ENCODE peak calls at places on chromosomes 1 and 21, in four cellular contexts. V, B, J and D are unnamed samples. For H3K4me1, the result is how much of the 10 kb centered on the place peaks cover.

GRCh38 chr21:32604484-32604883 is 7.7 kb downstream of the CFAP298 start:
- DNase-seq in B (no peak), J (no peak), V (no peak), D (no peak)

GRCh38 chr21:45962531-45963224 is 18.9 kb upstream of the COL6A1 start:
- DNase-seq in J (peak), V (no peak), B (no peak), D (no peak)

GRCh38 chr1:115373305-115373704 is 35.3 kb upstream of the NGF start:
- DNase-seq in B (no peak), V (no peak), J (no peak), D (no peak)

GRCh38 chr1:110438883-110439282 is 12.1 kb upstream of the PROK1 start:
- DNase-seq in V (no peak), B (no peak), J (no peak), D (no peak)

GRCh38 chr1:235402457-235403200 is 35.4 kb downstream of the TBCE start:
- DNase-seq in V (peak), J (no peak), B (no peak), D (no peak)

GRCh38 chr1:4485398-4485797 is 169.0 kb upstream of the AJAP1 start:
- DNase-seq in J (no peak), B (no peak), V (no peak), D (no peak)

GRCh38 chr1:185939142-185939541 is 205.0 kb downstream of the HMCN1 start:
- DNase-seq in V (no peak), B (no peak), J (no peak), D (no peak)

GRCh38 chr1:9009438-9010366 is 16.5 kb downstream of the SLC2A7 start:
- DNase-seq in B (peak), J (no peak), V (no peak), D (no peak)

GRCh38 chr1:168637350-168637991 is 61.1 kb downstream of the XCL1 start:
- DNase-seq in J (no peak), V (no peak), B (no peak), D (no peak)

GRCh38 chr1:30905898-30906620 is 2.5 kb downstream of the SDC3 start:
- DNase-seq in B (no peak), J (peak), V (no peak), D (no peak)

GRCh38 chr1:39825432-39825941 is 36.8 kb upstream of the BMP8B start:
- DNase-seq in V (peak), J (no peak), B (peak), D (no peak)

GRCh38 chr1:97017895-97018294 is 296.3 kb downstream of the PTBP2 start:
- DNase-seq in B (no peak), V (no peak), J (no peak), D (no peak)

GRCh38 chr1:16727190-16728111 is 12.9 kb upstream of the RNU1-4 start:
- DNase-seq in J (peak), B (peak), V (no peak), D (peak)

GRCh38 chr1:210558302-210558701 is 229.6 kb downstream of the HHAT start:
- DNase-seq in B (no peak), V (peak), J (no peak), D (peak)

GRCh38 chr1:66330711-66331110 is 203.2 kb upstream of the SGIP1 start:
- DNase-seq in V (no peak), J (no peak), B (no peak), D (no peak)

GRCh38 chr21:9750341-9751086 is 770.9 kb upstream of the TPTE start:
- DNase-seq in J (no peak), V (no peak), B (no peak), D (no peak)

GRCh38 chr1:168488153-168488552 is 55.6 kb downstream of the XCL2 start:
- DNase-seq in J (peak), V (no peak), B (no peak), D (peak)

GRCh38 chr21:45455321-45456013 is 50.5 kb downstream of the COL18A1 start:
- DNase-seq in V (peak), B (peak), J (no peak), D (peak)

GRCh38 chr1:159945483-159946241 is at the start of gene IGSF9:
- DNase-seq in J (peak), V (peak), B (peak), D (peak)

GRCh38 chr1:233215135-233215722 is 80.3 kb downstream of the PCNX2 start:
- DNase-seq in V (no peak), J (no peak), B (no peak), D (no peak)

GRCh38 chr1:242854466-242854865 is 330.0 kb upstream of the PLD5 start:
- DNase-seq in B (no peak), J (no peak), V (no peak), D (no peak)

GRCh38 chr1:208007938-208008342 is 97.0 kb upstream of the CD34 start:
- DNase-seq in V (no peak), B (no peak), J (no peak), D (no peak)

GRCh38 chr1:13513885-13514546 is at the start of gene LRRC38:
- DNase-seq in V (no peak), B (peak), J (no peak), D (no peak)

GRCh38 chr1:14742181-14742980 is 143.9 kb downstream of the KAZN start:
- DNase-seq in J (no peak), B (no peak), V (no peak), D (no peak)

GRCh38 chr1:4762146-4762545 is 107.7 kb downstream of the AJAP1 start:
- DNase-seq in J (no peak), V (no peak), B (no peak), D (no peak)

GRCh38 chr1:152743371-152744145 is 14.3 kb upstream of the KPRP start:
- DNase-seq in J (no peak), B (no peak), V (no peak), D (no peak)

GRCh38 chr1:63087966-63088365 is 234.4 kb upstream of the FOXD3 start:
- DNase-seq in V (no peak), J (no peak), B (no peak), D (no peak)

GRCh38 chr1:163650624-163651023 is 328.9 kb downstream of the NUF2 start:
- DNase-seq in V (no peak), J (no peak), B (no peak), D (no peak)

GRCh38 chr1:57362480-57362879 is 61.4 kb downstream of the DAB1 start:
- DNase-seq in J (no peak), B (no peak), V (no peak), D (no peak)

GRCh38 chr1:61808968-61809367 is 66.7 kb downstream of the PATJ start:
- DNase-seq in J (no peak), B (no peak), V (no peak), D (no peak)

GRCh38 chr1:20174937-20175666 is 10.8 kb upstream of the UBXN10 start:
- DNase-seq in J (no peak), B (no peak), V (no peak), D (no peak)

GRCh38 chr1:110606784-110607662 is 865 bp upstream of the KCNA2 start:
- DNase-seq in J (no peak), V (no peak), B (no peak), D (no peak)

GRCh38 chr1:87853576-87854351 is 525.1 kb downstream of the LMO4 start:
- DNase-seq in V (no peak), B (no peak), J (no peak), D (no peak)

GRCh38 chr1:234977891-234978396 is 150.7 kb downstream of the TOMM20 start:
- DNase-seq in B (no peak), V (peak), J (no peak), D (no peak)

GRCh38 chr1:18927082-18927653 is 24.8 kb upstream of the ALDH4A1 start:
- DNase-seq in B (peak), J (no peak), V (no peak), D (no peak)

GRCh38 chr21:43864806-43865470 is at the start of gene AGPAT3:
- DNase-seq in J (no peak), V (peak), B (peak), D (no peak)

GRCh38 chr1:204223129-204223860 is 9.5 kb upstream of the GOLT1A start:
- DNase-seq in V (no peak), B (no peak), J (peak), D (no peak)

GRCh38 chr21:19607983-19608668 is 1204.5 kb upstream of the TMPRSS15 start:
- DNase-seq in J (no peak), V (no peak), B (no peak), D (peak)

GRCh38 chr1:93681095-93681548 is 515 bp downstream of the BCAR3 start:
- DNase-seq in B (peak), V (peak), J (no peak), D (no peak)

GRCh38 chr1:93678491-93678890 is 3.1 kb downstream of the BCAR3 start:
- DNase-seq in J (no peak), B (no peak), V (no peak), D (no peak)

GRCh38 chr1:93678966-93679480 is 2.6 kb downstream of the BCAR3 start:
- DNase-seq in V (no peak), B (no peak), J (no peak), D (no peak)

GRCh38 chr1:93680121-93681094 is 1.2 kb downstream of the BCAR3 start:
- DNase-seq in J (peak), B (peak), V (peak), D (peak)

GRCh38 chr1:93679546-93679945 is 2.1 kb downstream of the BCAR3 start:
- DNase-seq in J (no peak), B (no peak), V (no peak), D (no peak)
- H3K4me1 ChIP-seq in J (half or more), B (under half), V (under half), D (under half)

DNA sequence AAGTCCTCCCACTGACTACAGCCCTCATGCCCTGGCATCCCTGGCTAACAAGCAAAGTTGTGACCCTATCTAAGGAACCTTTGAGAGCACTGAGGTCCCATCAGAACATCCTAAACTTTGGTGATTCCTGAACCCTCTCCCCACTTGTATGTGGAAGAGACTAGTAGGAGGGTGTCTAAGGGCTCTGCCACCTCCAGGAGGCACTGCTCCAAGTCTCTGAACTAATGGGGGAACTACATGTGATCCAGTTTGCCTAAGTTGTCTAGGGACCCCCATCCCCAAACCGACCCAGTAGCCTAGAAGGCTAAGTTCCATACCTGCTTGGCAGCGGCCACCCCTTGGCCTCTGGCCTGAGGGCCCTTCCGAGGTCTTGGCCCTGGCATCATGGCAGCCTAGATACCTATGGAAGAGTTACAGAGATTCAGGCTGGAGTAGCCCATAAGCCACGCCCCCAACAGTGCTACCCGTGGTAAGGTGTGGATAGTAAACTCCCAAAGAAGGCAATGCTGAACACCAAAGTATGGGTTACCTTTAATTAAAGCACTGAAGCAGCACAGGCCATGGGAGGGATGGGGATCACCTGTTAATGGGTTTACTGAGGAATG is 1.7 kb downstream of the CC2D1B start:
- DNase-seq in B (no peak), V (no peak), J (no peak), D (no peak)
- H3K4me3 ChIP-seq in B (no peak), V (no peak), J (no peak), D (no peak)

GRCh38 chr1:112358061-112358770 is 37.8 kb upstream of the CTTNBP2NL start:
- DNase-seq in V (no peak), J (no peak), B (no peak), D (no peak)
- H3K4me1 ChIP-seq in V (under half), J (under half), B (under half), D (under half)

GRCh38 chr21:26437326-26438009 is 135.6 kb downstream of the CYYR1 start:
- DNase-seq in B (no peak), V (no peak), J (no peak), D (no peak)
- H3K4me3 ChIP-seq in B (no peak), V (no peak), J (no peak), D (no peak)

GRCh38 chr1:162220009-162220539 is 150.6 kb downstream of the NOS1AP start:
- DNase-seq in V (no peak), B (no peak), J (no peak), D (no peak)

GRCh38 chr1:162217674-162218073 is 148.2 kb downstream of the NOS1AP start:
- DNase-seq in V (no peak), J (no peak), B (no peak), D (no peak)

GRCh38 chr1:162218975-162219374 is 149.5 kb downstream of the NOS1AP start:
- DNase-seq in B (no peak), J (no peak), V (no peak), D (no peak)

GRCh38 chr1:162219461-162219860 is 150.0 kb downstream of the NOS1AP start:
- DNase-seq in V (no peak), J (no peak), B (no peak), D (no peak)

DNA sequence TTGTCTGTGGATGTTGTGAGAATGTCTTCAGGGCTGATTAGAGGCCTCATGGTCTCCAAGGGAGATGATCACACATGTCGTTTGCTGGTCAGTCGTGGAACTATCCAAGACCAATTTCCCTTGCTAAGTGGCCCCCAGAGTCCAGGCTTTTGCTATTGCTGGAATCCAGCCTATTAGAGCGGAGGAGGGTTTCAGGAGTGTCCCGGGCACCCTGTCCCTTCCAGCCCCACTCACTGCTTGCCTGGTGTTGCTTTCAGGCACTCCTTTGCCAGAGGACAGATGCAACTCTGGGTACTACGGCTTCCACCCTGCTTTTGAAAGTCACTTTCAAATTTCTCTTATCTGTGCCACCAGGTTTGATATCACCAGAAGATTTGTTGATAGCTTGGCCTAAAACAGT is 149.1 kb downstream of the NOS1AP start:
- DNase-seq in B (no peak), V (no peak), J (no peak), D (no peak)
- H3K4me1 ChIP-seq in B (under half), V (under half), J (under half), D (under half)

DNA sequence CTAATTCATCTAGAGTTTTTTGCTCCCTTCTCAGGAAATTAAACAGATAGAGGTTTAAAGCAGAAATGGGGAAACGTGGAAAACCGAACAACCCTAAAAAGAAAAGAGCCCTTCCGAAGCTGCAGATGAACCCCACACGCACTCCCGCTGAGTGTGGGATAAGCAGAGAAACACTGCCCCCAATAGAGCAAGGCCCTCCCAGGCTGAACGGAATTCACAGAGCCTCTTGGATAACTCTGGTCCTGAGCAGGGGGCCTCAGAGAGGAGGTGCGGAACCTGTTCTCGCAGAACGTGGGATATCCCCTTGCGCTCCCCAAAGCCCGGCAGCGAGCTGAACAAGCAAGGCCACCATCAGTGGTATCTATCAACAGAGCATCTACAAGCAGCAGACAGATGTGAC is 44.9 kb downstream of the SSBP3 start:
- DNase-seq in V (no peak), B (no peak), J (no peak), D (no peak)
- H3K4me3 ChIP-seq in V (no peak), B (no peak), J (no peak), D (no peak)

DNA sequence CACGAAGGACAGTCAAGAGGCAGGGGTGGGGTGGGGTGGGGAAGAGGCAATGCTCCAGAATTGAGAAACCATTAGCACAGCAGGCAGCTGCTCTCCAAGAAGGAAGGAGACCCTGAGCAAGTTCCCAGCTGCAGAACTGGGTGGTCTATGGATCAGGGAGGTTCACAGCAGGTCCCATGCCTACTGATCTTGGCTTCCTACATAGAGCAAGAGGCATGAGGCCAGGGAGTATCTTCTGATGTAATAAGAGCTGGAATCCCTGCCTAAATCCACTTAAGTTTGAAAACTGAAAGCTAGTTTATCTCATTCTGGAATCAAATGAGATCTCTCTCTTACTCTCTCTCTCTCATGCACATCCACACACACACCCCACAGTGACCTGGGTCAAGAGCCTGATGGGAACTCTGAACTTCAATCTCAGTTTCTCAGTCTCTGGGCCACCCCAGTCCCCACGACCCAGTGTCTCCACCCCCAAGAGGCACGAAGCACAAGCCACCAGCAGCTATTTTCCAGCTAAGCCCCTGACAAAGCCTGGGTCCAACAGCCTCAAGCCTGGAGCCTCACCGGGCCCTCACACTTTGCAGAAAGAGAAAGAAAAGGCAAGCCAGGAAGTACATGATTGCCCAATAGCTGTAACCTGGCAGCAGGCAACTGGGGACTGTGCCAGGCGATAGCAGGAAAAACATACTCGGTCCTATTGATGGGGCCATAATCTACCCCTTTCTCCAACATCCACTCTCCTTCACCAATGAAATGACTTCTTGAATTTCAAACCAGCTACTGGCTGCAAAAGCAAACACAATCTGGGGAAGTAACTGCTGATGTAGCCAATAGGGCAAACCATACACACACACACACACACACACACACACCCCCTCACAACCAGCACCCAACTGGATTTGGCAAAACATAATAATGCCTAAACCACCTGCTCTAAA is 2.2 kb downstream of the NUAK2 start:
- DNase-seq in B (peak), V (peak), J (peak), D (peak)
- H3K4me1 ChIP-seq in B (under half), V (half or more), J (half or more), D (half or more)

GRCh38 chr1:24379733-24380315 is 33.8 kb downstream of the STPG1 start:
- DNase-seq in B (no peak), V (no peak), J (no peak), D (no peak)

GRCh38 chr1:24373710-24374109 is 39.9 kb downstream of the STPG1 start:
- DNase-seq in V (no peak), J (peak), B (no peak), D (no peak)

GRCh38 chr1:24369801-24370200 is 43.8 kb downstream of the STPG1 start:
- DNase-seq in V (no peak), J (no peak), B (no peak), D (no peak)

GRCh38 chr1:24373044-24373443 is 40.5 kb downstream of the STPG1 start:
- DNase-seq in V (no peak), J (no peak), B (no peak), D (no peak)

DNA sequence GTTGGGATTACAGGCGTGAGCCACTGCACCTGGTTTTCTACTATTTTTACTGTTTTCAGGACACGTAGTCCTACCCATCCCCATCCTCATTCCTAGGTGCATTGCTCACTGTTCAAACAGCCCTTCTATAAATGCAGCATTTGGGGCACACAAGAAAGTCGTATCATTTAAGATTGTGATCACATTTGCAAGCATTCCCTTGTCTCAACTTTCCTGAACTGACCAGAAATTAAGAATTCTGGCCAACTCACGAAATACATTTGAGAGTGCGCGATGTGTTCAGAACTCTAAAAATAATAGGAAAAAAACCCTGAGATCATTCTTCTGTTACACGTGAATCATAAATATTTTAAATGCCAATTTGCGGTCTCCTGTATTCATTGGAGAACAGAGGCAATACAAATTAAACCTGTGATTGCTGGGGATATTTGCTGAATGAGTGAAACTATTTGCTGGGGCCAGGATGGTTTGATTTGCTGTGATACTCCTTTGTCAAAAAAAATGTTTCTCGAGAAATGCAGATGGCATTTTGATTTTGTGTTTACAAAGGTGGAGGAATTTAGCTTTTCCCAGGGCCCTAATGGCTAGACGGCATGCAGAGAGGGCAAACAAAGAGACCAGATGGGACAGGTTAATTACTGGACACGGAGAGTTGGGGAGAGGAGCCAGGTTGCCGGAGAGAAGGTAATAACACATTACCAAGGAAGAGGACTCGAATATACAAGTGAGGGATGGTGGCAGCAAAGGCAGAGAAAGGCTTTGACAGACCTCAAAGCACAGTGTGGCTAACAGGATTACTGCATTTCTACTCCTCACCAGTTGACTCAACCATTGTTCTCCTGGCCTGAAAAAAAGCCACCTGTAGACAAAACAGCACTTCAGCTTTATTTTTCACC is 38.4 kb downstream of the STPG1 start:
- DNase-seq in V (no peak), B (no peak), J (peak), D (no peak)
- H3K4me3 ChIP-seq in V (no peak), B (no peak), J (no peak), D (no peak)